ENCODE peak calls at places on chromosomes 3 and 15, in four cellular contexts. B is thoracic aorta, R is NCI-H1105, S is mammary epithelial cell. T is an unnamed sample.

GRCh38 chr3:31361391-31362273 is 171.1 kb upstream of the STT3B start:
- DNase-seq in B (no peak), R (no peak), S (peak; percentile 24), T (peak; percentile 65)

GRCh38 chr15:33119263-33119662 is 75.3 kb downstream of the FMN1 start:
- DNase-seq in B (no peak), R (no peak), S (no peak), T (no peak)

GRCh38 chr3:125055165-125055912 is 458 bp downstream of the HEG1 start:
- DNase-seq in B (no peak), R (peak; percentile 68), S (no peak), T (no peak)

GRCh38 chr3:73622135-73622534 is 2.6 kb downstream of the PDZRN3 start:
- DNase-seq in B (no peak), R (peak; percentile 72), S (no peak), T (peak; percentile 47)

GRCh38 chr15:67127334-67127664 is 61.9 kb downstream of the SMAD3 start:
- DNase-seq in B (no peak), R (no peak), S (peak; percentile 90), T (no peak)

GRCh38 chr3:21705769-21706168 is 45.2 kb downstream of the ZNF385D start:
- DNase-seq in B (peak; percentile 70), R (no peak), S (peak; percentile 90), T (peak; percentile 95)

GRCh38 chr15:67127925-67128324 is 62.5 kb downstream of the SMAD3 start:
- DNase-seq in B (no peak), R (no peak), S (peak; percentile 98), T (peak; percentile 96)

GRCh38 chr15:82572986-82573385 is 32.7 kb upstream of the RPS17 start:
- DNase-seq in B (no peak), R (no peak), S (no peak), T (peak; percentile 5)

GRCh38 chr3:35829499-35829898 is 190.2 kb downstream of the ARPP21 start:
- DNase-seq in B (no peak), R (no peak), S (no peak), T (peak; percentile 15)

GRCh38 chr3:187150599-187150998 is 11.3 kb upstream of the RPL39L start:
- DNase-seq in B (no peak), R (no peak), S (no peak), T (no peak)

GRCh38 chr3:36893137-36893557 is 51.7 kb downstream of the TRANK1 start:
- DNase-seq in B (no peak), R (no peak), S (no peak), T (no peak)

GRCh38 chr15:66948294-66948693 is 117.1 kb upstream of the SMAD3 start:
- DNase-seq in B (no peak), R (no peak), S (no peak), T (peak; percentile 46)

GRCh38 chr3:164360738-164361376 is 717.4 kb downstream of the SI start:
- DNase-seq in B (no peak), R (no peak), S (no peak), T (no peak)

GRCh38 chr3:51311055-51311454 is 74.0 kb upstream of the MANF start:
- DNase-seq in B (no peak), R (no peak), S (peak; percentile 18), T (peak; percentile 52)

GRCh38 chr15:69141833-69142232 is 18.6 kb upstream of the GLCE start:
- DNase-seq in B (no peak), R (no peak), S (no peak), T (no peak)

GRCh38 chr3:138042043-138042442 is 32.1 kb downstream of the CLDN18 start:
- DNase-seq in B (no peak), R (no peak), S (peak; percentile 67), T (peak; percentile 78)

T was measured in foreskin fibroblast.